ENCODE peak calls at places on chromosomes 1 and 21, in eight cellular contexts. G is brain microvascular endothelial cell, U is ovary, D is AG04450, W is breast epithelium, Q is NB4, T is HCT116, P is WERI-Rb-1. N is an unnamed sample.

GRCh38 chr1:82979593-82980230 is 1019.2 kb downstream of the TTLL7 start:
- DNase-seq in G (no peak), U (no peak), D (no peak), W (no peak), Q (peak; percentile 5), T (no peak), P (no peak), N (no peak)

GRCh38 chr1:50426108-50426700 is 3.0 kb upstream of the DMRTA2 start:
- DNase-seq in G (no peak), U (no peak), D (no peak), W (no peak), Q (no peak), T (no peak), P (no peak), N (no peak)

GRCh38 chr1:205533729-205534443 is 29.4 kb downstream of the CDK18 start:
- DNase-seq in G (no peak), U (no peak), D (no peak), W (no peak), Q (no peak), T (no peak), P (no peak), N (no peak)

GRCh38 chr1:216670118-216670870 is 52.9 kb downstream of the ESRRG start:
- DNase-seq in G (no peak), U (no peak), D (no peak), W (no peak), Q (no peak), T (no peak), P (peak; percentile 90), N (no peak)

GRCh38 chr1:233654667-233655432 is 40.9 kb downstream of the KCNK1 start:
- DNase-seq in G (no peak), U (no peak), D (no peak), W (no peak), Q (no peak), T (peak; percentile 59), P (no peak), N (no peak)

GRCh38 chr1:15168479-15168878 is 14.9 kb downstream of the TMEM51 start:
- DNase-seq in G (peak; percentile 98), U (no peak), D (peak; percentile 86), W (no peak), Q (no peak), T (no peak), P (no peak), N (peak; percentile 95)

GRCh38 chr1:13792429-13792828 is 92.4 kb downstream of the PRDM2 start:
- DNase-seq in G (peak; percentile 53), U (no peak), D (no peak), W (no peak), Q (no peak), T (no peak), P (no peak), N (no peak)

GRCh38 chr1:154179951-154180687 is 11.8 kb downstream of the TPM3 start:
- DNase-seq in G (no peak), U (no peak), D (no peak), W (no peak), Q (peak; percentile 85), T (no peak), P (no peak), N (no peak)

GRCh38 chr1:34781844-34782391 is 904 bp downstream of the GJB3 start:
- DNase-seq in G (no peak), U (no peak), D (no peak), W (no peak), Q (no peak), T (no peak), P (no peak), N (no peak)

GRCh38 chr1:224980181-224980580 is 50.7 kb downstream of the DNAH14 start:
- DNase-seq in G (no peak), U (no peak), D (no peak), W (no peak), Q (peak; percentile 68), T (no peak), P (no peak), N (no peak)

GRCh38 chr1:30984167-30984870 is 75.8 kb upstream of the SDC3 start:
- DNase-seq in G (no peak), U (no peak), D (no peak), W (no peak), Q (no peak), T (no peak), P (no peak), N (no peak)

GRCh38 chr1:94954292-94955220 is 27.6 kb upstream of the CNN3 start:
- DNase-seq in G (no peak), U (no peak), D (no peak), W (no peak), Q (no peak), T (no peak), P (no peak), N (no peak)

GRCh38 chr1:157431751-157432150 is 120.6 kb downstream of the FCRL5 start:
- DNase-seq in G (peak; percentile 58), U (no peak), D (no peak), W (no peak), Q (no peak), T (no peak), P (no peak), N (no peak)

GRCh38 chr21:35232545-35233176 is 183.6 kb upstream of the RUNX1 start:
- DNase-seq in G (peak; percentile 76), U (no peak), D (no peak), W (no peak), Q (no peak), T (peak; percentile 88), P (no peak), N (peak; percentile 93)

GRCh38 chr1:113940365-113941244 is 11.5 kb downstream of the HIPK1 start:
- DNase-seq in G (no peak), U (no peak), D (no peak), W (no peak), Q (peak; percentile 97), T (no peak), P (no peak), N (no peak)

GRCh38 chr1:100775483-100775882 is 55.9 kb downstream of the VCAM1 start:
- DNase-seq in G (no peak), U (no peak), D (no peak), W (no peak), Q (no peak), T (no peak), P (no peak), N (no peak)

GRCh38 chr1:108583757-108584156 is 23.9 kb downstream of the EEIG2 start:
- DNase-seq in G (no peak), U (no peak), D (no peak), W (no peak), Q (peak; percentile 42), T (no peak), P (no peak), N (no peak)

GRCh38 chr1:167110586-167110985 is 16.7 kb downstream of the STYXL2 start:
- DNase-seq in G (no peak), U (no peak), D (no peak), W (no peak), Q (peak; percentile 17), T (no peak), P (no peak), N (no peak)

GRCh38 chr1:44314401-44314800 is 40.7 kb downstream of the ERI3 start:
- DNase-seq in G (no peak), U (no peak), D (no peak), W (no peak), Q (no peak), T (no peak), P (no peak), N (no peak)
- TF ChIP-seq CTCF in G (peak; percentile 56), U (no peak), D (peak; percentile 7), W (no peak), Q (no peak), T (no peak), P (peak; percentile 35), N (peak; percentile 57)

DNA sequence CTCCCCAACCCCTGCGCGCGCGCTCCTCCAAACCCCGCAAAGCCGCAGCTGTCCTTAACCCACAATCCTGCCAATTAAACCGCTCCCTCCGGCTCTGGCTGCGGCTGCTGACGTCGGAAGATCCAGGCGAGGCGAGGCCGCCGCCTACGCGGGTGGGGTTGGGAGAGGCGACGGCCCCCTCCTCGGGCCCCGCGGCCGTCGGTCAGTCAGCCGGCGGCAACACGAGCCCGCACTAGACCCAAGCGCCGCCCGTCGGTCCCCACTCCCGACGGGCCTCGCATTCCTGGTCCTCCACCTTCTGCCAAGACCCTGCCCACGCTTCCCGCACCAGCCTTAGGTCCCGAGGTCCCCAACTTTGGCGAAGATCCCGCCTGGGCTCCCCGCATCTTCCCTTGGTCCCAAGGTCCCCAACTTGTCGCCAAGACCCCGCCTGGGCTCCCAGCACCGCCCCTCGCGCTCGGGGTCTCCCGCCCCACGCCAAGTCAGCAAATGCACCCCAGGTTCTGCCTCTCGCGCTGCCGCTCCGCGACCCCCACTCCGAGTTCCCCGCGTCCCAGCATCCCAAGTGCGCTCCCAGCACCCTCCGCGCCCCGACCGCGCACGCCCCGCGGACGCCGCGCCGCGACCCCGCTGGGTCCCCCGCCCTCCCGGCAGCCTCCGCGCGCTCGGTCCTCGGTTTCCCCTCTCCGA is 75.5 kb downstream of the VWA5B1 start:
- DNase-seq in G (no peak), U (no peak), D (no peak), W (no peak), Q (no peak), T (no peak), P (peak; percentile 61), N (no peak)
- H3K4me3 ChIP-seq in G (no peak overlapping the region), U (no peak overlapping the region), D (peak overlapping the region; percentile 37), W (peak overlapping the region; percentile 62), Q (no peak overlapping the region), T (no peak overlapping the region), P (peak overlapping the region; percentile 57), N (no peak overlapping the region)

GRCh38 chr1:3481836-3482589 is 27.5 kb downstream of the ARHGEF16 start:
- DNase-seq in G (peak; percentile 18), U (no peak), D (no peak), W (peak; percentile 47), Q (no peak), T (peak; percentile 42), P (no peak), N (peak; percentile 27)

GRCh38 chr1:3481046-3481445 is 26.6 kb downstream of the ARHGEF16 start:
- DNase-seq in G (no peak), U (no peak), D (no peak), W (no peak), Q (no peak), T (no peak), P (no peak), N (no peak)

GRCh38 chr1:3483801-3484444 is 29.5 kb downstream of the ARHGEF16 start:
- DNase-seq in G (no peak), U (no peak), D (no peak), W (no peak), Q (peak; percentile 50), T (no peak), P (peak; percentile 71), N (no peak)

GRCh38 chr1:3483380-3483779 is 28.9 kb downstream of the ARHGEF16 start:
- DNase-seq in G (no peak), U (no peak), D (no peak), W (no peak), Q (no peak), T (no peak), P (no peak), N (no peak)

DNA sequence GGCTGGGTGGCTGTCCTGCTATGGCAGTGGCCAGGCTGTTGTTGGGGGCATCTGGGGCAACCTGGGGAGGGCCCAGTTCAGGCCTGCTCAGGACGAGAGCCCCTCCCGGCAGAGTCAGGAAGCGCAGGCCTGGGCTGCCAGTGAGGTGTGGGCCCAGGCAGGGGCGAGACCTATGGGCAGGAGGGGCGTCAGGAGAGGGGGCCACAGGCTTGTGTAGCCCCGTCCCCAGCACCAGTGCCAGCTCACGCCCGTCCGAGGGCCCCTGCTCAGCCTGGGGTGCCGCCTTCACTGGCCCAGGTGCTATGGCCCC is 28.1 kb downstream of the ARHGEF16 start:
- DNase-seq in G (no peak), U (no peak), D (no peak), W (no peak), Q (no peak), T (no peak), P (peak; percentile 65), N (no peak)
- TF ChIP-seq CTCF in G (peak; percentile 17), U (no peak), D (peak; percentile 4), W (no peak), Q (peak; percentile 26), T (no peak), P (peak; percentile 69), N (peak; percentile 42)

GRCh38 chr1:60899464-60899863 is 182.9 kb upstream of the NFIA start:
- DNase-seq in G (no peak), U (no peak), D (no peak), W (no peak), Q (no peak), T (no peak), P (no peak), N (no peak)
- H3K4me3 ChIP-seq in G (no peak overlapping the region), U (no peak overlapping the region), D (no peak overlapping the region), W (no peak overlapping the region), Q (no peak overlapping the region), T (no peak overlapping the region), P (no peak overlapping the region), N (no peak overlapping the region)